ENCODE peak calls at places on chromosomes 4 and X, in ten cellular contexts. D is C1 segment of cervical spinal cord; Y is epithelial cell of prostate; P is Panc1; O is activated T-cell treated with anti-CD3 and anti-CD28 coated beads for 1 hour; T is activated T-helper 1 cell treated with anti-CD3 and anti-CD28 coated beads, Interleukin-12 subunit alpha, Interleukin-12 subunit beta, Interleukin-2, Interleukin-4 antibody, amounts not matched to agents 30 ng/mL and 10 ng/mL and 1 ng/mL, durations not matched to agents 14 hours and 24 hours and 36 hours; N is mesenchymal stem cell; U is tibial nerve; W is NCI-H2107; B is astrocyte of the spinal cord. Q is an unnamed sample.
A peak's percentile ranks its signal among the peaks of the same experiment; 100 is the strongest.

GRCh38 chr4:16150716-16151115 is 66.9 kb upstream of the PROM1 start:
- DNase-seq in D (no peak), Y (no peak), P (no peak), O (no peak), T (no peak), N (no peak), U (no peak), W (no peak), B (no peak), Q (no peak)

GRCh38 chrX:40581333-40581910 is 652 bp downstream of the ATP6AP2 start:
- DNase-seq in D (no peak), Y (peak; percentile 0), P (no peak), O (no peak), T (peak; percentile 4), N (peak; percentile 39), U (no peak), W (no peak), B (peak; percentile 3), Q (peak; percentile 33)

GRCh38 chrX:17697191-17697590 is 40.1 kb upstream of the SCML1 start:
- DNase-seq in D (no peak), Y (no peak), P (no peak), O (no peak), T (no peak), N (peak; percentile 24), U (no peak), W (no peak), B (no peak), Q (no peak)

GRCh38 chr4:76127754-76128153 is 20.4 kb downstream of the NUP54 start:
- DNase-seq in D (no peak), Y (no peak), P (no peak), O (no peak), T (no peak), N (no peak), U (no peak), W (no peak), B (no peak), Q (no peak)

GRCh38 chr4:6839579-6839978 is 57.1 kb downstream of the KIAA0232 start:
- DNase-seq in D (no peak), Y (no peak), P (no peak), O (no peak), T (no peak), N (no peak), U (no peak), W (no peak), B (no peak), Q (peak; percentile 42)

GRCh38 chr4:81257841-81258240 is 42.8 kb upstream of the PRKG2 start:
- DNase-seq in D (no peak), Y (no peak), P (no peak), O (no peak), T (no peak), N (no peak), U (no peak), W (no peak), B (no peak), Q (no peak)

GRCh38 chr4:150238591-150238990 is 160.3 kb downstream of the DCLK2 start:
- DNase-seq in D (no peak), Y (no peak), P (no peak), O (no peak), T (no peak), N (no peak), U (no peak), W (no peak), B (no peak), Q (no peak)

GRCh38 chr4:24551492-24552330 is 32.6 kb downstream of the DHX15 start:
- DNase-seq in D (no peak), Y (no peak), P (no peak), O (no peak), T (no peak), N (peak; percentile 64), U (no peak), W (no peak), B (no peak), Q (no peak)

GRCh38 chrX:115266300-115266699 is 23.2 kb upstream of the LUZP4 start:
- DNase-seq in D (no peak), Y (no peak), P (no peak), O (no peak), T (no peak), N (peak; percentile 3), U (no peak), W (no peak), B (peak; percentile 12), Q (no peak)

GRCh38 chr4:154045086-154045485 is 256.2 kb upstream of the SFRP2 start:
- DNase-seq in D (no peak), Y (no peak), P (no peak), O (no peak), T (no peak), N (no peak), U (no peak), W (no peak), B (no peak), Q (no peak)

GRCh38 chrX:141314441-141314840 is 72.1 kb upstream of the SPANXC start:
- DNase-seq in D (no peak), Y (no peak), P (no peak), O (no peak), T (no peak), N (no peak), U (no peak), W (no peak), B (no peak), Q (no peak)

GRCh38 chr4:108087293-108087967 is 81.3 kb downstream of the LEF1 start:
- DNase-seq in D (no peak), Y (no peak), P (no peak), O (no peak), T (no peak), N (no peak), U (no peak), W (no peak), B (no peak), Q (no peak)

GRCh38 chr4:111362891-111363290 is 740.0 kb upstream of the PITX2 start:
- DNase-seq in D (no peak), Y (no peak), P (no peak), O (no peak), T (no peak), N (peak; percentile 20), U (peak; percentile 26), W (no peak), B (peak; percentile 56), Q (no peak)

GRCh38 chrX:23742174-23742692 is 843 bp downstream of the ACOT9 start:
- DNase-seq in D (peak; percentile 6), Y (peak; percentile 40), P (no peak), O (no peak), T (no peak), N (peak; percentile 80), U (peak; percentile 7), W (no peak), B (peak; percentile 76), Q (peak; percentile 79)

GRCh38 chr4:36187723-36188333 is 56.5 kb downstream of the ARAP2 start:
- DNase-seq in D (no peak), Y (no peak), P (peak; percentile 25), O (no peak), T (no peak), N (peak; percentile 34), U (no peak), W (no peak), B (peak; percentile 57), Q (no peak)

GRCh38 chrX:47217121-47217851 is 1.2 kb upstream of the CDK16 start:
- DNase-seq in D (no peak), Y (no peak), P (no peak), O (no peak), T (no peak), N (peak; percentile 87), U (no peak), W (no peak), B (no peak), Q (peak; percentile 68)

GRCh38 chrX:131235768-131236167 is 53.3 kb downstream of the IGSF1 start:
- DNase-seq in D (no peak), Y (no peak), P (no peak), O (no peak), T (no peak), N (no peak), U (no peak), W (no peak), B (no peak), Q (no peak)

GRCh38 chr4:152299553-152299952 is 236.3 kb downstream of the FBXW7 start:
- DNase-seq in D (no peak), Y (no peak), P (no peak), O (no peak), T (no peak), N (no peak), U (no peak), W (no peak), B (no peak), Q (no peak)

GRCh38 chrX:30888526-30889146 is 418 bp downstream of the TAB3 start:
- DNase-seq in D (peak; percentile 24), Y (no peak), P (no peak), O (peak; percentile 1), T (peak; percentile 7), N (peak; percentile 21), U (no peak), W (no peak), B (no peak), Q (no peak)

GRCh38 chr4:11299016-11299415 is 129.7 kb downstream of the HS3ST1 start:
- DNase-seq in D (no peak), Y (no peak), P (no peak), O (no peak), T (no peak), N (no peak), U (no peak), W (no peak), B (no peak), Q (no peak)

GRCh38 chr4:183987987-183988392 is 82.9 kb downstream of the STOX2 start:
- DNase-seq in D (peak; percentile 65), Y (peak; percentile 87), P (peak; percentile 28), O (no peak), T (no peak), N (peak; percentile 98), U (peak; percentile 58), W (peak; percentile 1), B (peak; percentile 92), Q (peak; percentile 89)

GRCh38 chr4:54475546-54475945 is 182.2 kb upstream of the KIT start:
- DNase-seq in D (no peak), Y (no peak), P (no peak), O (no peak), T (no peak), N (no peak), U (no peak), W (no peak), B (peak; percentile 28), Q (no peak)

GRCh38 chr4:78057600-78058560 is 757 bp downstream of the FRAS1 start:
- DNase-seq in D (peak; percentile 24), Y (no peak), P (no peak), O (no peak), T (no peak), N (peak; percentile 45), U (peak; percentile 52), W (peak; percentile 1), B (peak; percentile 49), Q (peak; percentile 18)

GRCh38 chr4:121666091-121666679 is 30.6 kb downstream of the ANXA5 start:
- DNase-seq in D (no peak), Y (no peak), P (no peak), O (no peak), T (no peak), N (no peak), U (peak; percentile 49), W (no peak), B (no peak), Q (no peak)

Q was measured in PC-9.